ENCODE peak calls at places on chromosomes 5 and 9, in nine cellular contexts. D is SW480, W is fibroblast of mammary gland, L is uterus, A is neural crest cell, M is NCI-H1417, O is HTR-8/SVneo, E is coronary artery, N is NCI-H345. Z is an unnamed sample.

GRCh38 chr9:78363221-78363620 is 66.3 kb downstream of the PSAT1 start:
- DNase-seq in D (no peak), W (peak), L (no peak), A (no peak), M (no peak), O (no peak), E (no peak), N (no peak), Z (no peak)

GRCh38 chr9:128995791-128996190 is 32.3 kb downstream of the SH3GLB2 start:
- DNase-seq in D (no peak), W (no peak), L (no peak), A (no peak), M (peak), O (no peak), E (no peak), N (peak), Z (no peak)

GRCh38 chr5:121025671-121026070 is 561.6 kb downstream of the PRR16 start:
- DNase-seq in D (no peak), W (no peak), L (no peak), A (no peak), M (no peak), O (no peak), E (no peak), N (no peak), Z (no peak)

GRCh38 chr5:17381926-17382325 is 116.1 kb upstream of the TAF11L2 start:
- DNase-seq in D (no peak), W (no peak), L (no peak), A (no peak), M (no peak), O (no peak), E (no peak), N (no peak), Z (no peak)

GRCh38 chr9:133059623-133060022 is 2.2 kb upstream of the CEL start:
- DNase-seq in D (no peak), W (no peak), L (no peak), A (no peak), M (peak), O (peak), E (no peak), N (no peak), Z (no peak)

GRCh38 chr5:146126068-146126467 is 20.7 kb upstream of the PLAC8L1 start:
- DNase-seq in D (no peak), W (no peak), L (no peak), A (no peak), M (no peak), O (no peak), E (no peak), N (no peak), Z (no peak)

GRCh38 chr9:89362647-89363310 is 44.5 kb downstream of the SECISBP2 start:
- DNase-seq in D (no peak), W (no peak), L (peak), A (no peak), M (no peak), O (no peak), E (peak), N (no peak), Z (no peak)

GRCh38 chr9:137129456-137130175 is 9.3 kb upstream of the GRIN1 start:
- DNase-seq in D (peak), W (peak), L (peak), A (peak), M (peak), O (peak), E (peak), N (peak), Z (no peak)

GRCh38 chr9:121463026-121463827 is 36.4 kb downstream of the GGTA1 start:
- DNase-seq in D (no peak), W (peak), L (peak), A (peak), M (no peak), O (peak), E (peak), N (no peak), Z (no peak)

GRCh38 chr9:75128535-75128934 is 40.2 kb downstream of the OSTF1 start:
- DNase-seq in D (no peak), W (no peak), L (no peak), A (no peak), M (no peak), O (no peak), E (no peak), N (no peak), Z (no peak)

GRCh38 chr5:88244686-88245085 is 24.0 kb downstream of the TMEM161B start:
- DNase-seq in D (no peak), W (no peak), L (no peak), A (no peak), M (no peak), O (no peak), E (no peak), N (no peak), Z (no peak)

GRCh38 chr9:133532937-133533668 is 1.4 kb upstream of the ADAMTSL2 start:
- DNase-seq in D (peak), W (peak), L (peak), A (peak), M (peak), O (peak), E (no peak), N (peak), Z (no peak)

GRCh38 chr5:99317136-99317535 is 388.3 kb upstream of the CHD1 start:
- DNase-seq in D (no peak), W (no peak), L (no peak), A (no peak), M (peak), O (no peak), E (no peak), N (no peak), Z (no peak)

GRCh38 chr9:134670042-134670525 is 28.5 kb downstream of the COL5A1 start:
- DNase-seq in D (peak), W (peak), L (no peak), A (no peak), M (no peak), O (peak), E (no peak), N (no peak), Z (no peak)

Z was measured in vagina.